ENCODE peak calls at places on chromosomes 11 and 22, in seven cellular contexts. J is tibial artery, T is Caco-2, Z is fibroblast of villous mesenchyme, O is cardiac muscle cell, W is fibroblast of lung, K is fibroblast of the aortic adventitia. C is an unnamed sample.

GRCh38 chr11:33375688-33376311 is 118.6 kb downstream of the HIPK3 start:
- DNase-seq in J (no peak), T (peak; percentile 23), Z (peak; percentile 15), O (peak; percentile 34), W (peak; percentile 46), K (peak; percentile 40), C (peak; percentile 17)

GRCh38 chr11:131888230-131888826 is 517.9 kb downstream of the NTM start:
- DNase-seq in J (no peak), T (no peak), Z (peak; percentile 82), O (peak; percentile 95), W (peak; percentile 97), K (peak; percentile 93), C (peak; percentile 85)

GRCh38 chr11:100964400-100964799 is 165.2 kb downstream of the PGR start:
- DNase-seq in J (no peak), T (no peak), Z (peak; percentile 18), O (peak; percentile 81), W (peak; percentile 72), K (peak; percentile 84), C (peak; percentile 24)

GRCh38 chr11:27444801-27445215 is 27.8 kb downstream of the LGR4 start:
- DNase-seq in J (no peak), T (no peak), Z (no peak), O (no peak), W (no peak), K (no peak), C (no peak)

GRCh38 chr11:109048098-109048497 is 373.9 kb upstream of the C11orf87 start:
- DNase-seq in J (no peak), T (no peak), Z (no peak), O (peak; percentile 14), W (no peak), K (peak; percentile 76), C (no peak)

GRCh38 chr11:117950320-117950719 is 21.1 kb upstream of the TMPRSS13 start:
- DNase-seq in J (no peak), T (peak; percentile 62), Z (no peak), O (peak; percentile 6), W (no peak), K (no peak), C (no peak)

GRCh38 chr11:17978553-17979287 is 34.1 kb downstream of the SERGEF start:
- DNase-seq in J (no peak), T (peak; percentile 73), Z (peak; percentile 35), O (peak; percentile 58), W (peak; percentile 36), K (peak; percentile 51), C (peak; percentile 58)

GRCh38 chr22:44354288-44354687 is 41.5 kb upstream of the SHISAL1 start:
- DNase-seq in J (no peak), T (no peak), Z (no peak), O (no peak), W (no peak), K (no peak), C (no peak)

GRCh38 chr11:113974741-113975470 is at the start of gene HTR3A:
- DNase-seq in J (peak; percentile 34), T (peak; percentile 27), Z (peak; percentile 29), O (peak; percentile 52), W (no peak), K (peak; percentile 2), C (peak; percentile 8)

GRCh38 chr11:74695705-74696280 is 35.4 kb downstream of the CHRDL2 start:
- DNase-seq in J (no peak), T (no peak), Z (peak; percentile 59), O (peak; percentile 35), W (no peak), K (peak; percentile 37), C (no peak)

GRCh38 chr11:17610402-17610894 is 63.4 kb downstream of the OTOG start:
- DNase-seq in J (no peak), T (no peak), Z (no peak), O (no peak), W (no peak), K (no peak), C (no peak)

GRCh38 chr22:22327723-22328122 is 83.1 kb downstream of the VPREB1 start:
- DNase-seq in J (no peak), T (no peak), Z (no peak), O (no peak), W (no peak), K (no peak), C (no peak)

GRCh38 chr22:44583854-44584253 is 85.8 kb upstream of the RTL6 start:
- DNase-seq in J (no peak), T (no peak), Z (no peak), O (no peak), W (no peak), K (no peak), C (no peak)

GRCh38 chr11:2139691-2140337 is 625 bp upstream of the IGF2 start:
- DNase-seq in J (no peak), T (peak; percentile 70), Z (no peak), O (no peak), W (no peak), K (no peak), C (no peak)

GRCh38 chr11:18046116-18046777 is at the start of gene TPH1:
- DNase-seq in J (peak; percentile 37), T (peak; percentile 47), Z (peak; percentile 12), O (peak; percentile 74), W (peak; percentile 89), K (peak; percentile 41), C (peak; percentile 21)

GRCh38 chr11:19635332-19635731 is 77.3 kb upstream of the NAV2 start:
- DNase-seq in J (no peak), T (no peak), Z (no peak), O (no peak), W (no peak), K (no peak), C (no peak)

GRCh38 chr11:12961615-12962014 is 47.5 kb upstream of the RASSF10 start:
- DNase-seq in J (no peak), T (no peak), Z (peak; percentile 30), O (peak; percentile 45), W (no peak), K (peak; percentile 46), C (peak; percentile 42)

DNA sequence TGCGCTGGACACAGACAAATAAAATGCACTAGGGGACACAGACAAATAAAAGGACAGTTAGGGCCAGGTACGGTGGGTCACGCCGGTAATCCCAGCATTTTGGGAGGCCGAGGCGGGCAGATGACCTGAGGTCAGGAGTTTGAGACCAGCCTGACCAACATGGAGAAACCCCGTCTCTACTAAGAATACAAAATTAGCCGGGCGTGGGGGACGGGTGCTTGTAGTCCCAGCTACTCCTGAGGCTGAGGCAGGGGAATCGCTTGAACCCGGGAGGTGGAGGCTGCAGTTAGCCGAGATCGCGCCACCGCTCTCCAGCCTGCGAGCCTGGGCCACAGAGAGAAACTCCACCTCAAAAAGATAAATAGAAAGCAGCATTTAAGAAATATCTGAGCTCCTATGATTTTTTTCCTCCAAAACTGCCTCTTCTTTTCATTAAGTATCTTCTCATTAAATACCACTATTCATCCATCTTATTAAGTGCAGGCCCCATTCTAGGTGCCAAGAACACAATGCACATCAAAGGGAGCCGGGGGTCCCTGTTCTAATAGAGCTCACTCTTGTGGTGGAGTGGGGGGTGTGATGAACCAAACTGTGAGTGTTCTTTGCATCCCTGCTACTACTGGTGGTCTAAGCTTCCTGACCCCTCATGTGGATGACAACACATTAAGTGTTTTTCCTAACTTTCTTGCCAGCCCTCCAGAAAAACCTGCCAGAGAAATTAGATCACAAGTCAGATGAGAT is 766 bp upstream of the ZNHIT2 start:
- DNase-seq in J (no peak), T (no peak), Z (no peak), O (no peak), W (no peak), K (no peak), C (no peak)
- TF ChIP-seq CTCF in J (no peak), T (no peak), Z (no peak), O (no peak), W (no peak), K (no peak), C (no peak)

GRCh38 chr11:102637731-102638130 is 12.6 kb upstream of the MMP20 start:
- DNase-seq in J (no peak), T (no peak), Z (no peak), O (peak; percentile 32), W (no peak), K (no peak), C (no peak)

GRCh38 chr11:102643941-102644340 is 18.8 kb upstream of the MMP20 start:
- DNase-seq in J (no peak), T (no peak), Z (no peak), O (no peak), W (no peak), K (no peak), C (no peak)

GRCh38 chr11:102640946-102641345 is 15.8 kb upstream of the MMP20 start:
- DNase-seq in J (no peak), T (peak; percentile 38), Z (peak; percentile 17), O (no peak), W (no peak), K (no peak), C (no peak)

GRCh38 chr11:102639656-102640055 is 14.5 kb upstream of the MMP20 start:
- DNase-seq in J (no peak), T (no peak), Z (no peak), O (no peak), W (no peak), K (no peak), C (no peak)
- H3K4me3 ChIP-seq in J (no peak overlapping the region), T (no peak overlapping the region), Z (no peak overlapping the region), O (no peak overlapping the region), W (no peak overlapping the region), K (no peak overlapping the region), C (no peak overlapping the region)

GRCh38 chr11:45852018-45852711 is 4.9 kb downstream of the CRY2 start:
- DNase-seq in J (no peak), T (no peak), Z (no peak), O (no peak), W (no peak), K (peak; percentile 34), C (no peak)

GRCh38 chr11:45855308-45855707 is 8.0 kb downstream of the CRY2 start:
- DNase-seq in J (no peak), T (no peak), Z (no peak), O (no peak), W (no peak), K (no peak), C (no peak)

GRCh38 chr11:45850446-45850845 is 3.2 kb downstream of the CRY2 start:
- DNase-seq in J (no peak), T (no peak), Z (peak; percentile 18), O (peak; percentile 48), W (peak; percentile 64), K (peak; percentile 62), C (peak; percentile 47)

GRCh38 chr11:45853616-45854219 is 6.4 kb downstream of the CRY2 start:
- DNase-seq in J (no peak), T (no peak), Z (no peak), O (no peak), W (no peak), K (no peak), C (no peak)

GRCh38 chr11:45852712-45853101 is 5.4 kb downstream of the CRY2 start:
- DNase-seq in J (no peak), T (peak; percentile 12), Z (no peak), O (no peak), W (no peak), K (no peak), C (no peak)
- TF ChIP-seq CTCF in J (no peak), T (no peak), Z (no peak), O (no peak), W (no peak), K (no peak), C (no peak)

DNA sequence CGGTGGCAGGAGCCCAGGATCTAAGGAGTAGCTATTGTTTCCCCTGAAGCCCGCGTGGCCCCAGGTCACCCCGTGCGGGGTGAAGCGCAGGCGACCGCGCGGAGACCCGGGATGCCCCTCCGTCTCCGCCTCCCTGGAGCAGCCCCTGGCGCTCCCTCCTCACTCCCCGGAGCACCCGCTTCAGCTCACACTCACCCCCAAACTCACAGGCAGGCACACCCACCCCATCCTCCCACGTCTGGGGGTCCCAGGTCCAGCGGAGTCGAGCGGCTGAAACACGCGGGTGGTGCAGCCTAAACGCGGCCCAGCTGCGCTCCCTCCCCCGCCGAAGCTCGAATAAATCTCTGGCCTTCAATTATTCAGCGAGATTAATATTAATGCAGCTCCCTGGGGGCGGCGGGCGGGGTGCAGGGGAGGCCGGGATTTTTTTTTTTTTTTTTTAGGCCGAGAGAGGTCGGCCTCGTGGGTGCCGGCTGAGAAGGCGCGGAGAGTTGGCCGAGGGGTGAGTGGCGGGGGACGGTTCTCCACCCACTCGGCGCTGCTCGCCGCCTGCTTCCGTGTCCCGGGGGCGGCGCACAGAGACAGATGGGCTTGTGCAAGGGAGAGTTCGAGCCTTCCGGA is 465 bp upstream of the SLC1A2 start:
- DNase-seq in J (no peak), T (no peak), Z (no peak), O (peak; percentile 29), W (no peak), K (no peak), C (peak; percentile 17)
- H3K4me3 ChIP-seq in J (peak overlapping the region; percentile 57), T (peak overlapping the region; percentile 42), Z (peak overlapping the region; percentile 35), O (peak overlapping the region; percentile 50), W (peak overlapping the region; percentile 9), K (peak overlapping the region; percentile 59), C (peak overlapping the region; percentile 43)